ENCODE peak calls at places on chromosome 13, in nine cellular contexts. I is left ventricle myocardium inferior; T is HS-5; F is mesothelial cell of epicardium; L is NB4; V is midbrain; X is stimulated activated CD8-positive, alpha-beta memory T cell treated with anti-CD3 and anti-CD28 coated beads, Interleukin-4, amount 100 ng/mL, for 1 hour; M is GM12891; P is GM04503. J is an unnamed sample.

GRCh38 chr13:104586010-104586746 is 1520.0 kb upstream of the SLC10A2 start:
- DNase-seq in L (no peak), V (no peak), T (no peak), X (no peak), F (no peak), M (no peak), P (no peak), I (no peak), J (no peak)

GRCh38 chr13:32228330-32229041 is 86.7 kb downstream of the ZAR1L start:
- DNase-seq in T (no peak), P (no peak), X (no peak), M (no peak), F (no peak), V (no peak), L (no peak), I (no peak), J (no peak)

GRCh38 chr13:59086147-59086546 is 1077.6 kb downstream of the DIAPH3 start:
- DNase-seq in V (no peak), P (no peak), L (no peak), X (no peak), I (no peak), F (no peak), T (peak), M (no peak), J (no peak)

GRCh38 chr13:37382156-37382555 is 216.4 kb downstream of the POSTN start:
- DNase-seq in L (no peak), M (no peak), T (no peak), F (no peak), P (no peak), I (no peak), X (no peak), V (no peak), J (no peak)

GRCh38 chr13:37381502-37381901 is 217.1 kb downstream of the POSTN start:
- DNase-seq in M (no peak), I (no peak), T (no peak), F (no peak), V (no peak), L (no peak), X (no peak), P (no peak), J (no peak)

GRCh38 chr13:48220592-48221300 is 12.3 kb upstream of the ITM2B start:
- DNase-seq in M (no peak), V (no peak), T (no peak), L (no peak), I (no peak), F (no peak), X (no peak), P (no peak), J (no peak)

GRCh38 chr13:95276119-95276505 is 25.1 kb downstream of the ABCC4 start:
- DNase-seq in T (no peak), P (no peak), L (no peak), M (no peak), F (no peak), I (no peak), V (no peak), X (no peak), J (no peak)

GRCh38 chr13:43676320-43676719 is 110.5 kb downstream of the ENOX1 start:
- DNase-seq in M (peak), P (no peak), T (no peak), V (no peak), F (no peak), X (no peak), I (no peak), L (no peak), J (no peak)

GRCh38 chr13:80712026-80712425 is 371.1 kb upstream of the SPRY2 start:
- DNase-seq in V (no peak), I (no peak), P (no peak), X (no peak), L (no peak), T (no peak), M (no peak), F (no peak), J (no peak)

GRCh38 chr13:29125145-29125933 is 305.2 kb downstream of the MTUS2 start:
- DNase-seq in F (no peak), M (no peak), V (no peak), I (no peak), T (no peak), X (no peak), L (no peak), P (no peak), J (peak)

GRCh38 chr13:47696677-47697076 is 304.4 kb downstream of the SUCLA2 start:
- DNase-seq in L (no peak), V (no peak), I (no peak), T (no peak), X (no peak), P (no peak), F (no peak), M (no peak), J (no peak)

GRCh38 chr13:97223711-97224461 is 1.8 kb downstream of the MBNL2 start:
- DNase-seq in M (no peak), L (peak), T (peak), X (no peak), F (peak), P (peak), V (peak), I (peak), J (peak)

GRCh38 chr13:20714563-20715339 is 11.3 kb downstream of the IL17D start:
- DNase-seq in T (no peak), V (peak), I (peak), P (peak), M (no peak), L (no peak), F (no peak), X (no peak), J (no peak)

GRCh38 chr13:66114127-66114526 is 1116.0 kb downstream of the PCDH9 start:
- DNase-seq in T (no peak), L (no peak), P (peak), I (no peak), F (no peak), X (no peak), M (no peak), V (no peak), J (no peak)

GRCh38 chr13:100230813-100231575 is 142.1 kb downstream of the PCCA start:
- DNase-seq in V (no peak), M (no peak), L (no peak), I (no peak), F (no peak), P (no peak), X (no peak), T (no peak), J (no peak)

GRCh38 chr13:109026266-109026665 is 396.9 kb downstream of the MYO16 start:
- DNase-seq in P (no peak), F (no peak), L (no peak), M (no peak), I (no peak), V (no peak), T (no peak), X (no peak), J (no peak)

GRCh38 chr13:67299072-67299635 is 69.0 kb upstream of the PCDH9 start:
- DNase-seq in V (no peak), T (peak), P (peak), L (no peak), X (no peak), M (no peak), F (no peak), I (no peak), J (no peak)

GRCh38 chr13:109761695-109762094 is 24.7 kb downstream of the IRS2 start:
- DNase-seq in M (no peak), F (no peak), P (no peak), L (no peak), T (no peak), V (no peak), I (no peak), X (no peak), J (no peak)

J was measured in NCI-H526.